ENCODE peak calls at places on chromosomes 13 and 19, in five cellular contexts. U is SK-N-SH, X is K562, M is HepG2, D is GM12878. E is an unnamed sample.

GRCh38 chr13:33285420-33286124 is at the start of gene STARD13:
- DNase-seq in U (peak; percentile 51), D (peak; percentile 16), M (peak; percentile 92), X (peak; percentile 2), E (peak; percentile 20)

GRCh38 chr19:55297267-55297666 is 13.5 kb downstream of the BRSK1 start:
- DNase-seq in U (no peak), D (no peak), X (peak; percentile 60), M (no peak), E (no peak)

GRCh38 chr13:35475960-35476943 is at the start of gene MAB21L1:
- DNase-seq in X (no peak), U (peak; percentile 90), M (no peak), D (no peak), E (peak; percentile 45)

GRCh38 chr19:2537544-2537943 is 61.6 kb downstream of the GADD45B start:
- DNase-seq in X (no peak), M (no peak), D (no peak), U (no peak), E (no peak)

GRCh38 chr13:75079226-75079625 is 402.7 kb downstream of the TBC1D4 start:
- DNase-seq in D (no peak), X (no peak), U (no peak), M (no peak), E (no peak)

GRCh38 chr19:7515091-7515470 is 822 bp upstream of the ZNF358 start:
- DNase-seq in M (no peak), D (no peak), U (no peak), X (no peak), E (no peak)

GRCh38 chr19:33868821-33869412 is 72.2 kb downstream of the KCTD15 start:
- DNase-seq in X (no peak), D (no peak), U (peak; percentile 73), M (no peak), E (no peak)

GRCh38 chr19:55197531-55197930 is 11.8 kb downstream of the PTPRH start:
- DNase-seq in X (no peak), U (no peak), M (no peak), D (no peak), E (no peak)

GRCh38 chr13:37648604-37649003 is 50.0 kb upstream of the POSTN start:
- DNase-seq in X (no peak), U (no peak), M (no peak), D (no peak), E (no peak)

GRCh38 chr13:24649685-24650038 is 30.5 kb upstream of the ATP12A start:
- DNase-seq in U (no peak), X (no peak), M (no peak), D (no peak), E (no peak)

GRCh38 chr13:112575680-112576079 is 12.3 kb downstream of the TUBGCP3 start:
- DNase-seq in D (no peak), M (no peak), U (peak; percentile 35), X (peak; percentile 28), E (no peak)

GRCh38 chr13:21033866-21034601 is 27.4 kb downstream of the LATS2 start:
- DNase-seq in M (no peak), U (no peak), X (no peak), D (no peak), E (no peak)

GRCh38 chr13:30165791-30166190 is 141.6 kb downstream of the KATNAL1 start:
- DNase-seq in X (no peak), D (no peak), M (no peak), U (no peak), E (no peak)

GRCh38 chr19:2333027-2333806 is 4.7 kb downstream of the SPPL2B start:
- DNase-seq in X (no peak), M (no peak), D (no peak), U (no peak), E (no peak)

GRCh38 chr13:76425930-76426329 is 460.3 kb downstream of the KCTD12 start:
- DNase-seq in U (no peak), X (no peak), M (no peak), D (no peak), E (no peak)

GRCh38 chr13:50319603-50320296 is 304.5 kb downstream of the KCNRG start:
- DNase-seq in D (no peak), U (no peak), M (peak; percentile 24), X (peak; percentile 78), E (peak; percentile 85)

GRCh38 chr13:79631260-79631659 is 150.3 kb downstream of the NDFIP2 start:
- DNase-seq in X (no peak), U (no peak), D (no peak), M (no peak), E (no peak)

GRCh38 chr13:30027569-30028455 is 177.4 kb upstream of the UBL3 start:
- DNase-seq in U (no peak), M (no peak), X (no peak), D (no peak), E (no peak)

GRCh38 chr13:21465710-21466160 is 6.6 kb upstream of the ZDHHC20 start:
- DNase-seq in M (peak; percentile 74), X (no peak), D (no peak), U (no peak), E (no peak)

GRCh38 chr13:99982741-99983400 is 1.3 kb downstream of the ZIC2 start:
- DNase-seq in U (peak; percentile 30), D (no peak), M (no peak), X (peak; percentile 35), E (no peak)

GRCh38 chr13:99984134-99984462 is 2.5 kb downstream of the ZIC2 start:
- DNase-seq in U (peak; percentile 21), X (no peak), M (no peak), D (no peak), E (no peak)

GRCh38 chr13:99984463-99985242 is 3.1 kb downstream of the ZIC2 start:
- DNase-seq in M (no peak), X (no peak), D (no peak), U (peak; percentile 55), E (no peak)

GRCh38 chr13:99982021-99982740 is 597 bp downstream of the ZIC2 start:
- DNase-seq in X (peak; percentile 35), D (no peak), M (no peak), U (peak; percentile 55), E (no peak)

GRCh38 chr13:99983401-99984133 is 2.0 kb downstream of the ZIC2 start:
- DNase-seq in D (no peak), M (no peak), X (peak; percentile 33), U (peak; percentile 31), E (no peak)
- TF ChIP-seq REST in D (no peak), M (no peak), X (no peak), U (no peak), E (no peak)

DNA sequence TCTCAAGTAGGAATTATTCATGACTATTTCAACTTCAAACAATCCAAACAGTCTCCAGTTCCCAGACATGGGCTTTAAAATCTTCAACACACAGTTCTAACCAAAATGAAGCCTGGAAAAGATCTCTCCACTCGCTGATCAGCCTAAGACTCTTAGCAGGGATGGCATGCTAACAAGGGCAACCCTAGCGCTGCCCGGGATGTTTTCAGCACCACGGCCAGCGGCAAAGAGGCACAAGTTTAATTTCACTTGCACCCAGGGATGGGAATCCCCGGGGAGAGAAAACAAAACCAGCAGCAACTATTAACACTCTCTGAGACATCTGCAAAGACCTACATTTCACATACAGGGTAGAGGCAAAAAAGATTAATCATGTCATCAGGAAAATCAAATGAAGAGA is 43.0 kb downstream of the CACNA1A start:
- DNase-seq in D (no peak), X (peak; percentile 28), M (no peak), U (no peak), E (peak; percentile 3)
- TF ChIP-seq GABPA in D (no peak), X (no peak), M (no peak), U (no peak), E (no peak)

GRCh38 chr19:35144600-35145436 is 1.8 kb downstream of the FXYD7 start:
- DNase-seq in X (peak; percentile 95), D (no peak), U (no peak), M (no peak), E (no peak)

GRCh38 chr19:35143231-35143715 is at the start of gene FXYD7:
- DNase-seq in X (no peak), M (no peak), D (no peak), U (peak; percentile 66), E (no peak)

GRCh38 chr19:35144259-35144599 is 1.2 kb downstream of the FXYD7 start:
- DNase-seq in U (no peak), M (no peak), X (no peak), D (no peak), E (no peak)

GRCh38 chr19:35142531-35143230 is 374 bp upstream of the FXYD7 start:
- DNase-seq in U (peak; percentile 91), D (no peak), M (no peak), X (peak; percentile 82), E (no peak)

DNA sequence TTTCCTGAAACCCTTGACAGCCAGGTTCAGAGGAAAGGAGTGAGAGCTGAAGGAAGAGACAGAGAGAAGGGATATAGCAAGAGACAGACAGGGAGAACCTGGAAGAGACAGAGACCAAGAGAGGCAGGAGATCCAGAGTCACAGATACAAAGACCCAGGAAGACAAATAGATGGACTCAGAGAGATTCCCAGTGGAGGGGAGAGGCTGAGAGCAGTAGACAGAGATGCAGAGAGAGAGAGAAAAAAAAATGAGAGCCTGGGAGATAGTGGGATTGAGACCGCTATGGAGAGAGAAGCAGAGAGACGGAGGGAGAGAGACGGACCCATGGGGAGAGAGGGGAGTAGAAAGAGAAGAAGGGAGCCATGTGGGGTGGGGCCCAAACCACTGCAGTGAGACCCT is 763 bp downstream of the FXYD7 start:
- DNase-seq in M (no peak), U (no peak), X (no peak), D (no peak), E (no peak)
- H3K4me3 ChIP-seq in M (no peak overlapping the region), U (no peak overlapping the region), X (no peak overlapping the region), D (no peak overlapping the region), E (no peak overlapping the region)

GRCh38 chr19:32862173-32862572 is 7.4 kb downstream of the SLC7A9 start:
- DNase-seq in X (no peak), U (no peak), D (no peak), M (no peak), E (no peak)
- TF ChIP-seq REST in X (no peak), U (no peak), D (no peak), M (no peak), E (no peak)

DNA sequence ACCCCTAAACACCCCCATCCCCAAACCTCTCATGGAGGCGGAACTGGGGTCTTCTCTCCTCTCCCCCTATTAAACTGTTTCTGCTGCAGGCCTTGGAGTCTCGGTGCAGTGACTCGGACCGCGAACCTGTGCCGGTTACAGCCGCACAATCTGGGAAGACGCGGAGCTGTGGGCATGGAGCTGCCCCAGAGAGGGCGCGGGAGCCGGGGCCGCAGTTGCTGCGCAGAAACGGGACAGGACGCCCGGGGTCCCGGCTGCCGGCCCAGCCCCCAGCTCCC is 450 bp downstream of the ZNF442 start:
- DNase-seq in M (no peak), U (peak; percentile 76), D (no peak), X (no peak), E (peak; percentile 11)
- TF ChIP-seq GABPA in M (no peak), U (no peak), D (no peak), X (no peak), E (no peak)

GRCh38 chr19:35138305-35138799 is 272 bp upstream of the FXYD1 start:
- DNase-seq in D (no peak), X (no peak), U (no peak), M (no peak), E (no peak)
- H3K4me3 ChIP-seq in D (no peak overlapping the region), X (no peak overlapping the region), U (no peak overlapping the region), M (peak overlapping the region; percentile 64), E (no peak overlapping the region)

GRCh38 chr19:45670670-45671453 is 2.8 kb downstream of the GIPR start:
- DNase-seq in D (peak; percentile 62), M (peak; percentile 55), X (peak; percentile 98), U (peak; percentile 99), E (no peak)
- TF ChIP-seq REST in D (no peak), M (no peak), X (no peak), U (no peak), E (no peak)